ENCODE peak calls at places on chromosome 9, in five cellular contexts. H is tibial nerve, I is stomach, G is tibial artery, X is PC-3. Z is an unnamed sample. For H3K4me1, the result is how much of the 10 kb centered on the place peaks cover.

GRCh38 chr9:91485006-91485405 is 61.4 kb upstream of the NFIL3 start:
- DNase-seq in H (no peak), I (no peak), G (no peak), X (no peak), Z (no peak)

GRCh38 chr9:134559013-134559412 is 82.6 kb upstream of the COL5A1 start:
- DNase-seq in H (no peak), I (no peak), G (no peak), X (no peak), Z (no peak)

GRCh38 chr9:137232510-137232909 is 1.8 kb downstream of the SLC34A3 start:
- DNase-seq in H (no peak), I (no peak), G (no peak), X (no peak), Z (no peak)

GRCh38 chr9:130860458-130861316 is 25.6 kb downstream of the ABL1 start:
- DNase-seq in H (peak), I (peak), G (peak), X (no peak), Z (peak)

GRCh38 chr9:20570756-20571155 is 51.5 kb downstream of the MLLT3 start:
- DNase-seq in H (no peak), I (no peak), G (no peak), X (peak), Z (no peak)

GRCh38 chr9:32722704-32723103 is 60.6 kb upstream of the TMEM215 start:
- DNase-seq in H (no peak), I (no peak), G (no peak), X (no peak), Z (no peak)

GRCh38 chr9:93662952-93663572 is 86.7 kb downstream of the PHF2 start:
- DNase-seq in H (no peak), I (no peak), G (no peak), X (no peak), Z (no peak)

GRCh38 chr9:82116538-82116937 is 128.0 kb downstream of the SPATA31D1 start:
- DNase-seq in H (no peak), I (no peak), G (no peak), X (no peak), Z (no peak)

GRCh38 chr9:72533322-72533721 is 11.9 kb downstream of the TMC1 start:
- DNase-seq in H (no peak), I (no peak), G (no peak), X (peak), Z (no peak)

GRCh38 chr9:91775011-91775707 is 174.9 kb downstream of the ROR2 start:
- DNase-seq in H (peak), I (peak), G (peak), X (peak), Z (no peak)

GRCh38 chr9:11749396-11749795 is 943.8 kb upstream of the TYRP1 start:
- DNase-seq in H (no peak), I (no peak), G (no peak), X (no peak), Z (no peak)

GRCh38 chr9:5793812-5794211 is 39.1 kb downstream of the ERMP1 start:
- DNase-seq in H (no peak), I (no peak), G (no peak), X (no peak), Z (no peak)

GRCh38 chr9:3960661-3961144 is 339.2 kb downstream of the GLIS3 start:
- DNase-seq in H (no peak), I (no peak), G (no peak), X (peak), Z (no peak)

GRCh38 chr9:76680716-76681431 is 83.4 kb upstream of the PCA3 start:
- DNase-seq in H (no peak), I (no peak), G (no peak), X (no peak), Z (no peak)

GRCh38 chr9:115350548-115350947 is 232.6 kb upstream of the TNC start:
- DNase-seq in H (no peak), I (no peak), G (no peak), X (no peak), Z (no peak)

GRCh38 chr9:6040077-6040476 is 24.7 kb upstream of the RANBP6 start:
- DNase-seq in H (no peak), I (no peak), G (no peak), X (no peak), Z (no peak)

GRCh38 chr9:947985-948384 is 28.5 kb upstream of the DMRT3 start:
- DNase-seq in H (no peak), I (no peak), G (no peak), X (no peak), Z (no peak)

GRCh38 chr9:120353501-120353900 is 226.5 kb downstream of the CDK5RAP2 start:
- DNase-seq in H (no peak), I (no peak), G (no peak), X (no peak), Z (peak)

GRCh38 chr9:102550266-102550665 is 444.9 kb upstream of the CYLC2 start:
- DNase-seq in H (no peak), I (no peak), G (no peak), X (no peak), Z (no peak)

GRCh38 chr9:95095619-95096355 is 221.7 kb downstream of the FANCC start:
- DNase-seq in H (no peak), I (no peak), G (no peak), X (no peak), Z (no peak)

GRCh38 chr9:86396412-86396811 is 42.2 kb upstream of the TUT7 start:
- DNase-seq in H (no peak), I (no peak), G (no peak), X (no peak), Z (no peak)

GRCh38 chr9:123848447-123849085 is 81.4 kb downstream of the DENND1A start:
- DNase-seq in H (no peak), I (no peak), G (no peak), X (no peak), Z (no peak)

GRCh38 chr9:92242115-92242778 is 51.2 kb downstream of the IARS1 start:
- DNase-seq in H (peak), I (no peak), G (no peak), X (no peak), Z (no peak)

GRCh38 chr9:96027271-96028131 is 152.0 kb downstream of the ERCC6L2 start:
- DNase-seq in H (no peak), I (no peak), G (no peak), X (no peak), Z (no peak)

GRCh38 chr9:93134018-93134739 is at the start of gene NINJ1:
- DNase-seq in H (no peak), I (peak), G (peak), X (peak), Z (peak)

GRCh38 chr9:131650254-131650653 is 89.6 kb downstream of the RAPGEF1 start:
- DNase-seq in H (peak), I (no peak), G (peak), X (no peak), Z (peak)

GRCh38 chr9:129840024-129840423 is 4.8 kb downstream of the USP20 start:
- DNase-seq in H (no peak), I (no peak), G (no peak), X (no peak), Z (no peak)

GRCh38 chr9:32398207-32398606 is 13.8 kb downstream of the ACO1 start:
- DNase-seq in H (no peak), I (no peak), G (no peak), X (no peak), Z (no peak)

GRCh38 chr9:14353222-14354056 is 39.5 kb upstream of the NFIB start:
- DNase-seq in H (peak), I (peak), G (peak), X (peak), Z (peak)

GRCh38 chr9:650362-650761 is 191.1 kb upstream of the DMRT1 start:
- DNase-seq in H (no peak), I (no peak), G (no peak), X (no peak), Z (no peak)

GRCh38 chr9:19976226-19976625 is 187.4 kb upstream of the SLC24A2 start:
- DNase-seq in H (no peak), I (no peak), G (no peak), X (peak), Z (no peak)

GRCh38 chr9:89541798-89542197 is 43.9 kb upstream of the SEMA4D start:
- DNase-seq in H (no peak), I (no peak), G (no peak), X (no peak), Z (no peak)

GRCh38 chr9:109843651-109844050 is 63.7 kb downstream of the PALM2AKAP2 start:
- DNase-seq in H (no peak), I (no peak), G (peak), X (no peak), Z (peak)

GRCh38 chr9:2093920-2094597 is 78.9 kb downstream of the SMARCA2 start:
- DNase-seq in H (no peak), I (no peak), G (no peak), X (no peak), Z (no peak)

GRCh38 chr9:130129425-130130061 is 42.7 kb upstream of the NCS1 start:
- DNase-seq in H (no peak), I (no peak), G (no peak), X (no peak), Z (no peak)

GRCh38 chr9:100437860-100438805 is 11.2 kb downstream of the MSANTD3 start:
- DNase-seq in H (peak), I (peak), G (peak), X (peak), Z (peak)

GRCh38 chr9:87685871-87686519 is 39.9 kb upstream of the CTSL start:
- DNase-seq in H (no peak), I (no peak), G (peak), X (no peak), Z (peak)

GRCh38 chr9:17637229-17637628 is 58.4 kb downstream of the SH3GL2 start:
- DNase-seq in H (no peak), I (no peak), G (no peak), X (no peak), Z (no peak)

GRCh38 chr9:99044827-99045226 is 60.1 kb upstream of the TGFBR1 start:
- DNase-seq in H (no peak), I (no peak), G (no peak), X (no peak), Z (no peak)
- H3K4me3 ChIP-seq in H (no peak), I (no peak), G (no peak), X (no peak), Z (no peak)

GRCh38 chr9:133131506-133131905 is 10.5 kb upstream of the RALGDS start:
- DNase-seq in H (no peak), I (no peak), G (no peak), X (no peak), Z (no peak)

GRCh38 chr9:133132174-133132573 is 11.1 kb upstream of the RALGDS start:
- DNase-seq in H (no peak), I (no peak), G (no peak), X (no peak), Z (no peak)

GRCh38 chr9:133128152-133128551 is 7.1 kb upstream of the RALGDS start:
- DNase-seq in H (no peak), I (no peak), G (no peak), X (no peak), Z (no peak)

GRCh38 chr9:133129001-133129799 is 8.2 kb upstream of the RALGDS start:
- DNase-seq in H (no peak), I (no peak), G (no peak), X (no peak), Z (no peak)

DNA sequence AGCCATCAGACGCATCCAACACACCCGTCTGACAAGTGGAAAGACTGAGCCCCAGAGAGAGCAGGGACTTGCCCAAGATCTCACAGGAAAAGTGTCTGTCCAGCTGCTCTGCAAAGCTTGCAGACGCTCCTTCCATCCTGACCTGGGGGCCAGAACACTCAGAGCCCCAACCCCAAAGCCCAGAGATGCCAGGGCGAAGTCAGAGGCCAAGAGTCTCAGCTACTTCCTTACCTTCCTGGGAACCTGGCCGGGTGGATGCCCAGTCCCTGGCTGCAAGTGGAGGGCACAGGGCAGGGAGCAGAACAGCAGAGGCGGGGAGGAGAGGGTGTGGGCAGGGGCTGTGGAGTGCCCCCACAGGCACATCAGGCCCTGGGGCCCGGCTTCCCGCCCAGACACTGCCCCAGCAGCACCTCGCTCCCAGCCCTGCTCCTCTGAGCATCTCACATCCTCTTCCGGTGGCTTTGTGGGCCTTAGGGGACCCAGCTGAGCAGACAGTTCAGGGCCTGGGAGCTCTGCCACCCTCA is 9.7 kb upstream of the RALGDS start:
- DNase-seq in H (no peak), I (no peak), G (no peak), X (no peak), Z (no peak)
- H3K4me1 ChIP-seq in H (half or more), I (half or more), G (under half), X (under half), Z (under half)

GRCh38 chr9:121818841-121819430 is 167.5 kb downstream of the DAB2IP start:
- DNase-seq in H (no peak), I (no peak), G (no peak), X (no peak), Z (no peak)

GRCh38 chr9:121818016-121818661 is 166.7 kb downstream of the DAB2IP start:
- DNase-seq in H (no peak), I (no peak), G (no peak), X (no peak), Z (no peak)

GRCh38 chr9:121821326-121821725 is 169.9 kb downstream of the DAB2IP start:
- DNase-seq in H (no peak), I (no peak), G (no peak), X (no peak), Z (no peak)

GRCh38 chr9:121820286-121821005 is 169.0 kb downstream of the DAB2IP start:
- DNase-seq in H (no peak), I (no peak), G (no peak), X (no peak), Z (no peak)

DNA sequence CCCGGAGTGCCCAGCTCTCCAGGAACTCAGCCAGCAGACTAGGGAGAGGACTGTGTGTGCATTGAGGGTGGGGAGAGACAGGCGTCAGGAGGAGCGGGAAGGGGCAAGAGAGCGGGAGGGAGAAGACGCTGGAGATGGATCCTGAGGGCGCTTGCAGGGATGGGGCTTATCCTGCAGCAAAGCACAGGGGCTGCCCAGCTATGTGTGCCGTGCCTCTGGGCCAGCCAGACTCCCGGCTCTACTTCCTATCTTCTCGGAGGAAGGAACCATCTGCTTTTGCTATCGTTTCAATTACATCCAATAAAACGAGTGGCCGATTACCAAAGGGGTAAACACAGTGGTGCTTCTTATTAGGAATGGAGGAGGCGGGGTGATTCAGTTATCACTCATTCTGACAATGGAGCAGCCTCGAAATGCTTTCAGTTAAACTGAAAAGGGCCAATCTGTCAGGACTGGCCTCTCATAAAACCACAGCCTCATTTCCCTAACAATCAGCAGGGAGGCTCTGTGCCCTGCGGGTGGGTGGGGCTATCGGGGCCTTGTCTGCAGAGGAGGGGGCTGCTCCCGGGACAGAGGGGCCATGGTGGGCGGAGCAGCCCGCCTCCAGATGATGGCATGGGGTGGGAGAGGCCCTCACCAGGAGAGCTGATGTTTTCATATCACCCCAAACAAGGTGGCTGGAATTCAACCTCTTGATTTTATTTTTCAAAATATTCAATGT is 168.2 kb downstream of the DAB2IP start:
- DNase-seq in H (no peak), I (no peak), G (no peak), X (no peak), Z (no peak)
- H3K4me3 ChIP-seq in H (peak), I (no peak), G (no peak), X (no peak), Z (no peak)

GRCh38 chr9:128551652-128552152 is 685 bp upstream of the SPTAN1 start:
- DNase-seq in H (no peak), I (no peak), G (no peak), X (peak), Z (no peak)

GRCh38 chr9:128550226-128550625 is 2.2 kb upstream of the SPTAN1 start:
- DNase-seq in H (no peak), I (no peak), G (no peak), X (no peak), Z (no peak)

GRCh38 chr9:128552744-128553221 is 396 bp downstream of the SPTAN1 start:
- DNase-seq in H (no peak), I (peak), G (peak), X (peak), Z (no peak)

GRCh38 chr9:128552153-128552743 is at the start of gene SPTAN1:
- DNase-seq in H (peak), I (peak), G (peak), X (peak), Z (peak)

GRCh38 chr9:128550770-128551651 is 1.4 kb upstream of the SPTAN1 start:
- DNase-seq in H (no peak), I (no peak), G (peak), X (no peak), Z (peak)
- H3K4me1 ChIP-seq in H (under half), I (under half), G (under half), X (under half), Z (under half)

GRCh38 chr9:77883846-77884771 is 147.5 kb downstream of the GNAQ start:
- DNase-seq in H (no peak), I (no peak), G (no peak), X (no peak), Z (no peak)
- H3K4me3 ChIP-seq in H (no peak), I (no peak), G (no peak), X (no peak), Z (no peak)